ENCODE peak calls at places on chromosomes 11 and 22, in nine cellular contexts. U, Q, C, L, X, P, R, D and K are unnamed samples.

GRCh38 chr11:47348859-47349258 is 3.6 kb downstream of the MYBPC3 start:
- DNase-seq in Q (no peak), D (no peak), X (no peak), L (peak), C (no peak), R (no peak), P (no peak), U (no peak), K (peak)

GRCh38 chr11:2419638-2420501 is 19.3 kb downstream of the TSSC4 start:
- DNase-seq in R (no peak), Q (peak), L (peak), D (peak), X (peak), P (peak), U (no peak), C (no peak), K (peak)

GRCh38 chr22:49433717-49434611 is 393.7 kb downstream of the BRD1 start:
- DNase-seq in R (no peak), U (no peak), D (no peak), Q (no peak), P (no peak), X (no peak), L (no peak), C (no peak), K (peak)

GRCh38 chr11:65773784-65774411 is 6.9 kb downstream of the AP5B1 start:
- DNase-seq in D (no peak), P (no peak), R (no peak), C (no peak), Q (no peak), X (no peak), U (no peak), L (no peak), K (no peak)

GRCh38 chr22:41834005-41834975 is 1.4 kb downstream of the SREBF2 start:
- DNase-seq in L (no peak), U (no peak), X (peak), C (no peak), Q (no peak), R (no peak), P (no peak), D (no peak), K (no peak)

GRCh38 chr22:20433191-20433590 is 4.4 kb downstream of the SCARF2 start:
- DNase-seq in C (no peak), U (no peak), D (peak), R (no peak), Q (no peak), L (no peak), P (no peak), X (no peak), K (no peak)

GRCh38 chr11:134245434-134245833 is 7.7 kb downstream of the THYN1 start:
- DNase-seq in P (no peak), R (no peak), U (no peak), D (no peak), C (no peak), X (no peak), Q (no peak), L (no peak), K (no peak)

GRCh38 chr11:100578966-100579365 is 108.1 kb upstream of the ARHGAP42 start:
- DNase-seq in X (no peak), R (no peak), D (no peak), L (peak), U (no peak), Q (no peak), C (no peak), P (no peak), K (no peak)

GRCh38 chr11:76658651-76659650 is 11.6 kb downstream of the LRRC32 start:
- DNase-seq in P (no peak), U (no peak), R (peak), D (peak), X (no peak), C (no peak), L (no peak), Q (no peak), K (no peak)

GRCh38 chr11:111604392-111605009 is 2.3 kb downstream of the SIK2 start:
- DNase-seq in X (peak), P (no peak), D (no peak), Q (no peak), U (no peak), C (no peak), R (no peak), L (peak), K (peak)

GRCh38 chr11:119852741-119853140 is 123.7 kb upstream of the NECTIN1 start:
- DNase-seq in R (no peak), C (no peak), U (no peak), L (no peak), Q (no peak), X (no peak), P (no peak), D (no peak), K (no peak)

GRCh38 chr22:26748845-26749244 is 91.5 kb downstream of the MIAT start:
- DNase-seq in L (no peak), R (no peak), P (no peak), Q (no peak), U (no peak), X (no peak), C (no peak), D (no peak), K (no peak)

GRCh38 chr11:3905080-3905953 is 49.9 kb downstream of the STIM1 start:
- DNase-seq in U (peak), P (no peak), L (peak), D (peak), Q (no peak), X (no peak), R (no peak), C (peak), K (peak)

GRCh38 chr11:102177126-102177525 is 66.9 kb downstream of the YAP1 start:
- DNase-seq in D (no peak), C (no peak), Q (no peak), X (no peak), U (no peak), R (no peak), L (peak), P (no peak), K (no peak)

GRCh38 chr11:13336246-13336873 is 58.8 kb downstream of the BMAL1 start:
- DNase-seq in X (no peak), U (no peak), P (no peak), C (no peak), D (no peak), L (peak), R (no peak), Q (no peak), K (no peak)

GRCh38 chr11:134554861-134555260 is 142.8 kb upstream of the B3GAT1 start:
- DNase-seq in P (no peak), C (no peak), U (no peak), L (no peak), Q (no peak), R (peak), X (no peak), D (no peak), K (no peak)

GRCh38 chr11:6498121-6498520 is 1.0 kb downstream of the DNHD1 start:
- DNase-seq in R (no peak), Q (no peak), C (no peak), L (peak), X (no peak), D (no peak), U (no peak), P (no peak), K (no peak)

GRCh38 chr11:129023968-129024676 is 81.5 kb upstream of the TP53AIP1 start:
- DNase-seq in D (peak), L (peak), U (no peak), P (peak), R (no peak), C (peak), Q (no peak), X (peak), K (peak)

GRCh38 chr11:99773646-99774045 is 752.9 kb downstream of the CNTN5 start:
- DNase-seq in L (peak), R (no peak), D (no peak), X (no peak), Q (no peak), P (no peak), U (no peak), C (no peak), K (peak)

GRCh38 chr22:33163815-33164214 is 105.6 kb upstream of the SYN3 start:
- DNase-seq in D (no peak), Q (no peak), X (no peak), C (no peak), U (no peak), R (no peak), L (no peak), P (no peak), K (no peak)

GRCh38 chr11:10913075-10913474 is 55.2 kb upstream of the ZBED5 start:
- DNase-seq in P (no peak), C (no peak), X (no peak), R (no peak), D (no peak), U (no peak), L (no peak), Q (no peak), K (no peak)

GRCh38 chr11:6472934-6473333 is 807 bp downstream of the TRIM3 start:
- DNase-seq in X (no peak), R (no peak), L (no peak), P (peak), Q (no peak), D (no peak), C (no peak), U (no peak), K (no peak)

GRCh38 chr11:95788921-95789505 is 569 bp downstream of the FAM76B start:
- DNase-seq in C (peak), D (no peak), U (no peak), L (peak), P (peak), X (peak), Q (peak), R (no peak), K (peak)

GRCh38 chr11:2525941-2526807 is 81.4 kb downstream of the KCNQ1 start:
- DNase-seq in P (peak), R (peak), U (no peak), Q (peak), L (no peak), D (peak), C (no peak), X (no peak), K (no peak)

GRCh38 chr22:19873138-19873959 is 18.7 kb upstream of the GNB1L start:
- DNase-seq in D (peak), L (no peak), U (no peak), R (peak), C (no peak), Q (no peak), P (peak), X (no peak), K (no peak)

GRCh38 chr11:100624346-100624745 is 62.7 kb upstream of the ARHGAP42 start:
- DNase-seq in D (no peak), Q (no peak), X (no peak), L (peak), R (no peak), U (no peak), P (no peak), C (no peak), K (no peak)

GRCh38 chr22:22576244-22576988 is 17.4 kb upstream of the PRAME start:
- DNase-seq in Q (peak), C (no peak), D (no peak), U (no peak), L (peak), X (peak), R (no peak), P (peak), K (peak)

GRCh38 chr22:31346255-31346732 is at the start of gene PATZ1:
- DNase-seq in C (peak), L (peak), P (peak), R (no peak), Q (peak), D (peak), U (no peak), X (peak), K (peak)

GRCh38 chr11:69285766-69286165 is 8.2 kb upstream of the MYEOV start:
- DNase-seq in X (no peak), Q (no peak), L (no peak), R (no peak), U (no peak), C (no peak), P (no peak), D (no peak), K (no peak)

GRCh38 chr11:129277216-129277838 is 85.2 kb upstream of the ARHGAP32 start:
- DNase-seq in Q (no peak), X (peak), R (no peak), L (peak), C (no peak), D (no peak), U (no peak), P (no peak), K (no peak)

GRCh38 chr22:17205432-17205831 is 13.8 kb downstream of the ADA2 start:
- DNase-seq in X (no peak), U (no peak), R (no peak), C (no peak), D (no peak), P (no peak), L (no peak), Q (no peak), K (no peak)
- TF ChIP-seq CTCF in X (no peak), U (no peak), R (no peak), C (no peak), D (no peak), P (no peak), L (no peak), Q (no peak), K (no peak)

DNA sequence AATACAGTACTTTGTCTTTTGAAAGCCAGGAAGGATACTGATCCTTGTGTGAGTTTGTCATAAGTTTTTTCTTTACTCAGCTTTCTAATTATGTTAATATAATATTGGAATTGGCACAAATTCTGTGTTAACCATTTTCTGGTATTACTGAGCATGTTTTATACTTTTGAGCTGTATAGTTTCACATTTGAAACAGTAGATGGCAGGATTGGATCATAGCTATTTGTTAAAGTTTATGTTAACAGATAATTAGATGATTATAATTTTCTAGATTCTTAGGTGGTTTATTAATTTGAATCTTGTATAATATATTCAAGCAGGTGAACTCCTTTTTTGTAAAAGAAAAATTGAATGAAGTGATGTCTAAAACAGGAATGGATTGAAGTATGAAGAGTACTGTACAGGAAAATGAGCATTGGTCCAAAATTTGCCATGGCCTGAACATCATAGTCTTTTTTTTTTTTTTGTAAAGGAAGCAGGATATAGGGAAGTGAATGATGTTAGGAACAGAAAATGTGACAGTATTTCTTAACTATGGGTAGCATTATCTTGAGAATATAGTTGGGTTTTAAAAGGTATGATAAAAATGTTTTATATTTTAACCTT is 102.0 kb downstream of the CYP2R1 start:
- DNase-seq in L (peak), U (no peak), P (no peak), D (no peak), R (no peak), Q (no peak), C (no peak), X (peak), K (no peak)
- TF ChIP-seq CTCF in L (peak), U (peak), P (peak), D (peak), R (peak), Q (no peak), C (peak), X (peak), K (peak)

DNA sequence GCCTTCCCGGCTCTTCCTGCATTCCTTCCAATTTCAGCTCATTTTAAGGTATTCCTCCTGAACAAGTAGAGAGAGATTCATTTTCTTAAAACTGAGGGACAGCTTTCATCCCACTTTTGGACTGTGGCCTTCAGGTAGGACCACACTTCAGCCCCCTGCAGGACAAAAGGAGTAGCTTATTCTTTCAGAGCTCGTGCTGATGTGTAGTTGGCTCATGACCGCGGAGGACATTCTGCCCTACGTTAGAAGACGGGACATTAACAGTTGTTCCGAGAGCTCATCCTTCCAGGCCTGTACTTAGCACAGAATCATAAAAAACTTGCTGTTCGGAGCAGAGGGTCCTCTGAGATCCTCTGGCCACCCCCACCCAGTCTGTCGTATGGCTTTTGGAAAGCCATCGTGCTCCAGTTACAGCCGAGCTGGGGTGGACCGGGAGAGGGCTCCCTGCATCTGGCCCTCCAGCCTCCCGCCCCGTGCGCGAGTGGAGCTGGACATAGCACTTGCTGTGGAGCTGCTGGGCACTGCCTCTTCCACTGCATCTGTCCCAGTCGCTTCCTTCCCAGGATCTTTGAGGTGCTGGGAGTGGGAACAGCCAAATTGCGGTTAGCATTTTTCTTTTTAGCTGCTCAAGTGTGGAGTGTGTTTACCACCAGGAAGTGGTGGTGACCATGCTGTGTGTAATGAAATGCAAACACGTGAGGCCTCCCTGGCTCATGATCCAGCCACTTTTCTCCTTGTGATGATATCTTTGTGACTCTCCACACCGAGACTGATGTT is 250.3 kb downstream of the TBC1D22A start:
- DNase-seq in D (no peak), L (peak), R (no peak), Q (no peak), X (no peak), C (no peak), U (peak), P (no peak), K (no peak)
- TF ChIP-seq CTCF in D (no peak), L (peak), R (no peak), Q (peak), X (no peak), C (no peak), U (no peak), P (no peak), K (no peak)

GRCh38 chr11:64225608-64226506 is at the start of the genes NUDT22 and TRPT1:
- DNase-seq in D (peak), C (peak), U (no peak), X (peak), R (peak), P (peak), L (peak), Q (peak), K (peak)
- TF ChIP-seq CTCF in D (no peak), C (peak), U (peak), X (peak), R (no peak), P (no peak), L (peak), Q (peak), K (peak)

GRCh38 chr11:109016724-109017123 is 351.9 kb downstream of the DDX10 start:
- DNase-seq in Q (no peak), U (no peak), X (no peak), D (no peak), R (no peak), P (no peak), C (no peak), L (no peak), K (no peak)
- TF ChIP-seq CTCF in Q (no peak), U (no peak), X (no peak), D (no peak), R (no peak), P (no peak), C (no peak), L (no peak), K (no peak)

DNA sequence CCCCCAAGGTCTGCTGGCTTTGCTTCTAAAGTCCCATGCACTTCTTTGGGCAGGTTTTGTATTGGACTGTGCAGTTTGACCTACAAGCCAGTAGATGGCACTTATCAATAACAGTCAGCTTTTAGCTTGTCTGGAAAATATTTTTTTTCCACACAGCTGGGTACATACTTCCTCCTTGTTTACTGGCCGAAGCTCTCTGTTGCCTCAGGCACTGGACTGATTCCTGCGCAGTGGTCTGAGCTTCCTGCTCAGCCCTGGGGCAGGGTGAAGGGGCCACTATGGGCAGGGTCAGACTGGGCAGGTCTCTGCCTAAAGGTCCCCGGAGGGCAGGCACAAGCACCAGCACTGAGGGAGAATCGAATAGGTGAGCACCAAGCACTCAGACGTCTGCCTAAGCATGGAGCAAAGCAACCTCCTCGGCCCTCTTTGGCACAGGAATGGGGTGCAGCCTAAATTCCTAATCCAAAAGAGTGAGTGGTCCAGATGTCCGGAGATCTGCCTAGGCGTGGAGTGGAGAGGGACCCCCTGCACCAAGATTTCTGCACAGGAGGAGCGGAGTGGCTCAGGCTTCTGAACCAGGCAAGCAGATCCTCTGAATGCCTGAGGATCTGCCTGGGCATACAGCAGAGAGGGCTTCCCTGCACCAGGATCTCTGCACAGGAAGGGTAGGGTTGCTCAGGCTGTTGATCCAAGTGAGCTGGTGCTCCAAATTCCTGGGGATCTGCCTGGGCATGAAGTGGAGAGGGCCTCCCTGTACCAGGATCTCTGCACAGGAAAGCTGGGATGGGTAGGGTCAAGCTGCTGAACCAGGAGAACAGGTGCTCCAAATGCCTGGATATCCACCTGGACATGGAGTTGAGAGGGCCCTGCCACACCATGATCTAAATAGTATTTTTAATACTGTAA is 105.9 kb upstream of the C11orf58 start:
- DNase-seq in U (no peak), L (peak), Q (no peak), P (no peak), R (no peak), X (peak), C (no peak), D (no peak), K (peak)
- TF ChIP-seq CTCF in U (peak), L (peak), Q (peak), P (no peak), R (no peak), X (peak), C (no peak), D (no peak), K (peak)

GRCh38 chr22:47126344-47126811 is 363.9 kb downstream of the TBC1D22A start:
- DNase-seq in U (no peak), D (peak), Q (no peak), R (no peak), X (no peak), L (no peak), P (no peak), C (no peak), K (no peak)

GRCh38 chr22:47123827-47124442 is 361.5 kb downstream of the TBC1D22A start:
- DNase-seq in D (peak), P (no peak), X (no peak), C (no peak), L (no peak), Q (no peak), R (no peak), U (no peak), K (no peak)

GRCh38 chr22:47124451-47124881 is 362.0 kb downstream of the TBC1D22A start:
- DNase-seq in X (no peak), R (no peak), U (no peak), D (peak), L (no peak), C (no peak), Q (no peak), P (no peak), K (no peak)

GRCh38 chr22:47124946-47125345 is 362.5 kb downstream of the TBC1D22A start:
- DNase-seq in C (no peak), Q (no peak), D (no peak), R (no peak), U (no peak), L (no peak), X (no peak), P (no peak), K (no peak)

DNA sequence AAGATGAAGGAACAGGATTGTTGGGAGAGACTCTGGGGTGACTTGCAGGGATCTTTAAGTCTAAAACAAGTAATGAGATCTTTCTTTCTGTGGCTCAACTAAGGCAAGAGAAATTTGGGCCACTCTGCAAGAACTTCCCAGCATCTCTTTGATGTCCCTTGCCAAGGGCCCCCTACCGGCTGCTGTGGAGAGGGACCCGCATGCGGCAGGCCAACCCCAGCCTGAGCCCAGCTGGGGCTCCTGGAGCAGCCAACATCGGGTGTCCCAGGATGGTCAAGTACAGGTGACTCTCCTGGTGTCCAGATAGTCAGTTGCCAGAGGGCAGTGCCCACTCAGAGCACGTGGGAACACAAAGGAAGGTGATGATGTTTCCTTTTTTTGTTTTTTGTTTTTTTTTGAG is 363.2 kb downstream of the TBC1D22A start:
- DNase-seq in X (no peak), P (no peak), D (peak), Q (no peak), U (no peak), L (no peak), C (no peak), R (no peak), K (no peak)
- TF ChIP-seq CTCF in X (peak), P (no peak), D (no peak), Q (no peak), U (peak), L (peak), C (no peak), R (no peak), K (no peak)